ENCODE peak calls at places on chromosomes 13 and 19, in five cellular contexts. S is CD8-positive, alpha-beta T cell; P is GM04504; C is ecto neural progenitor cell; W is LHCN-M2. G is an unnamed sample.

GRCh38 chr13:81713201-81713600 is 1372.3 kb upstream of the SPRY2 start:
- DNase-seq in C (no peak), S (no peak), P (no peak), W (no peak), G (no peak)

GRCh38 chr19:20385056-20385455 is 180.5 kb downstream of the ZNF737 start:
- DNase-seq in P (no peak), S (no peak), C (no peak), W (no peak), G (no peak)

GRCh38 chr19:41263042-41263849 is 926 bp upstream of the HNRNPUL1 start:
- DNase-seq in S (peak), C (peak), P (peak), W (peak), G (peak)

GRCh38 chr19:4064551-4065260 is 2.0 kb downstream of the ZBTB7A start:
- DNase-seq in C (peak), S (no peak), W (no peak), P (no peak), G (no peak)

GRCh38 chr19:38711726-38712153 is 32.5 kb downstream of the CAPN12 start:
- DNase-seq in W (peak), C (no peak), S (no peak), P (peak), G (peak)

GRCh38 chr13:42990147-42990990 is 1.7 kb downstream of the EPSTI1 start:
- DNase-seq in S (no peak), C (no peak), P (no peak), W (no peak), G (peak)

GRCh38 chr19:38559428-38560401 is 58.0 kb downstream of the MAP4K1 start:
- DNase-seq in P (no peak), S (peak), C (no peak), W (no peak), G (no peak)

GRCh38 chr19:34976611-34977010 is 12.6 kb upstream of the ZNF792 start:
- DNase-seq in P (no peak), S (no peak), W (no peak), C (no peak), G (no peak)

GRCh38 chr13:47114030-47114429 is 217.2 kb upstream of the HTR2A start:
- DNase-seq in P (peak), W (peak), C (no peak), S (no peak), G (peak)

GRCh38 chr13:21420706-21421105 is 38.4 kb downstream of the ZDHHC20 start:
- DNase-seq in P (no peak), W (peak), C (no peak), S (no peak), G (no peak)

GRCh38 chr13:55948175-55948574 is 1192.5 kb upstream of the PRR20A start:
- DNase-seq in C (no peak), S (no peak), P (no peak), W (no peak), G (no peak)

GRCh38 chr19:38793186-38793585 is 4.2 kb downstream of the LGALS7B start:
- DNase-seq in S (no peak), W (peak), P (no peak), C (no peak), G (peak)

GRCh38 chr19:5929646-5930045 is 15.6 kb downstream of the CAPS start:
- DNase-seq in S (no peak), C (no peak), P (no peak), W (no peak), G (no peak)

GRCh38 chr13:33319859-33320258 is 34.3 kb upstream of the STARD13 start:
- DNase-seq in C (no peak), W (no peak), P (no peak), S (no peak), G (no peak)

GRCh38 chr19:15551183-15552004 is 43.1 kb downstream of the CYP4F22 start:
- DNase-seq in S (peak), P (no peak), C (peak), W (peak), G (peak)

GRCh38 chr13:25848822-25849740 is 202.7 kb downstream of the SHISA2 start:
- DNase-seq in W (peak), P (no peak), C (no peak), S (no peak), G (no peak)

GRCh38 chr13:79870123-79870522 is 389.2 kb downstream of the NDFIP2 start:
- DNase-seq in S (no peak), W (peak), P (no peak), C (no peak), G (peak)

GRCh38 chr19:6773323-6773931 is 919 bp downstream of the VAV1 start:
- DNase-seq in C (no peak), P (no peak), W (no peak), S (peak), G (no peak)

GRCh38 chr13:109155301-109155761 is 525.9 kb downstream of the MYO16 start:
- DNase-seq in C (no peak), W (peak), P (peak), S (no peak), G (peak)

GRCh38 chr19:54191671-54192453 is 754 bp downstream of the TSEN34 start:
- DNase-seq in C (no peak), P (no peak), S (no peak), W (peak), G (peak)

GRCh38 chr19:35911173-35911572 is 3.1 kb upstream of the TYROBP start:
- DNase-seq in C (no peak), P (no peak), S (no peak), W (no peak), G (no peak)

GRCh38 chr19:41860419-41861097 is 503 bp downstream of the RPS19 start:
- DNase-seq in W (no peak), S (peak), C (no peak), P (no peak), G (peak)